ENCODE peak calls at places on chromosome 15, in six cellular contexts. W is uterus, S is H54, X is AG04450, E is trophoblast cell, V is KBM-7. K is an unnamed sample.

GRCh38 chr15:95450413-95450812 is 880.1 kb upstream of the NR2F2 start:
- DNase-seq in W (no peak), S (no peak), X (no peak), E (no peak), V (no peak), K (no peak)

GRCh38 chr15:61989698-61990097 is 70.5 kb downstream of the VPS13C start:
- DNase-seq in W (no peak), S (no peak), X (no peak), E (no peak), V (no peak), K (no peak)

GRCh38 chr15:28110416-28110975 is 11.4 kb upstream of the OCA2 start:
- DNase-seq in W (no peak), S (no peak), X (no peak), E (no peak), V (no peak), K (peak; percentile 43)

GRCh38 chr15:63019539-63020109 is 22.9 kb upstream of the TPM1 start:
- DNase-seq in W (no peak), S (peak; percentile 30), X (peak; percentile 70), E (peak; percentile 99), V (no peak), K (peak; percentile 78)

GRCh38 chr15:27223166-27223565 is 252.2 kb downstream of the GABRG3 start:
- DNase-seq in W (no peak), S (no peak), X (no peak), E (no peak), V (no peak), K (no peak)

GRCh38 chr15:38564557-38565286 is at the start of gene RASGRP1:
- DNase-seq in W (peak; percentile 41), S (no peak), X (no peak), E (peak; percentile 69), V (peak; percentile 74), K (peak; percentile 68)

GRCh38 chr15:64131547-64131946 is 20.0 kb upstream of the SNX22 start:
- DNase-seq in W (no peak), S (no peak), X (no peak), E (no peak), V (no peak), K (no peak)

GRCh38 chr15:69466733-69467132 is 14.1 kb downstream of the RPLP1 start:
- DNase-seq in W (no peak), S (no peak), X (no peak), E (no peak), V (no peak), K (no peak)

GRCh38 chr15:58994906-58995453 is 7.5 kb downstream of the RNF111 start:
- DNase-seq in W (no peak), S (no peak), X (no peak), E (no peak), V (no peak), K (no peak)

GRCh38 chr15:70023769-70024491 is 73.8 kb downstream of the TLE3 start:
- DNase-seq in W (peak; percentile 54), S (no peak), X (no peak), E (no peak), V (peak; percentile 41), K (peak; percentile 91)

GRCh38 chr15:75750261-75751050 is 37.8 kb upstream of the CSPG4 start:
- DNase-seq in W (peak; percentile 14), S (no peak), X (no peak), E (no peak), V (no peak), K (no peak)

GRCh38 chr15:78993257-78993930 is 48.5 kb upstream of the CTSH start:
- DNase-seq in W (no peak), S (no peak), X (no peak), E (no peak), V (no peak), K (no peak)

GRCh38 chr15:78319588-78319987 is 20.2 kb upstream of the SKIC8 start:
- DNase-seq in W (no peak), S (no peak), X (no peak), E (no peak), V (no peak), K (no peak)

GRCh38 chr15:75796321-75796720 is 46.9 kb upstream of the UBE2Q2 start:
- DNase-seq in W (no peak), S (no peak), X (no peak), E (no peak), V (no peak), K (no peak)

GRCh38 chr15:60005352-60006202 is 1.5 kb downstream of the FOXB1 start:
- DNase-seq in W (no peak), S (no peak), X (no peak), E (peak; percentile 22), V (no peak), K (no peak)

GRCh38 chr15:60916674-60917468 is 312.2 kb downstream of the RORA start:
- DNase-seq in W (peak; percentile 87), S (peak; percentile 12), X (peak; percentile 54), E (peak; percentile 79), V (peak; percentile 81), K (peak; percentile 94)

GRCh38 chr15:72118400-72118978 is at the start of gene SENP8:
- DNase-seq in W (no peak), S (peak; percentile 38), X (no peak), E (peak; percentile 78), V (no peak), K (no peak)

GRCh38 chr15:42128476-42128875 is 28.0 kb downstream of the PLA2G4F start:
- DNase-seq in W (no peak), S (no peak), X (no peak), E (no peak), V (no peak), K (no peak)

GRCh38 chr15:73983211-73983727 is 8.8 kb downstream of the STOML1 start:
- DNase-seq in W (peak; percentile 65), S (no peak), X (peak; percentile 36), E (no peak), V (no peak), K (peak; percentile 90)

GRCh38 chr15:62966294-62966693 is 76.3 kb upstream of the TPM1 start:
- DNase-seq in W (no peak), S (no peak), X (no peak), E (no peak), V (no peak), K (no peak)

GRCh38 chr15:34119291-34119690 is 17.4 kb downstream of the PGBD4 start:
- DNase-seq in W (no peak), S (no peak), X (no peak), E (peak; percentile 84), V (no peak), K (no peak)

GRCh38 chr15:95291878-95292472 is 1038.5 kb upstream of the NR2F2 start:
- DNase-seq in W (no peak), S (peak; percentile 5), X (no peak), E (peak; percentile 85), V (peak; percentile 55), K (no peak)

GRCh38 chr15:50148362-50148963 is 29.4 kb upstream of the ATP8B4 start:
- DNase-seq in W (no peak), S (no peak), X (peak; percentile 37), E (peak; percentile 63), V (peak; percentile 50), K (no peak)

GRCh38 chr15:57595011-57595866 is 3.5 kb downstream of the MYZAP start:
- DNase-seq in W (no peak), S (no peak), X (no peak), E (peak; percentile 18), V (peak; percentile 3), K (no peak)

K was measured in sigmoid colon.